ENCODE peak calls at places on chromosomes 1 and 21, in seven cellular contexts. N, I, L, P, J, S and D are unnamed samples.

GRCh38 chr1:169312084-169312954 is 55.3 kb downstream of the NME7 start:
- DNase-seq in N (peak; percentile 97), I (peak; percentile 40), L (peak; percentile 99), P (no peak), J (peak; percentile 90), S (peak; percentile 97), D (peak; percentile 56)

GRCh38 chr1:99674665-99675064 is 28.8 kb downstream of the PALMD start:
- DNase-seq in N (peak; percentile 55), I (no peak), L (no peak), P (no peak), J (no peak), S (peak; percentile 52), D (no peak)

GRCh38 chr1:36081926-36082485 is 1.9 kb upstream of the TEKT2 start:
- DNase-seq in N (no peak), I (no peak), L (no peak), P (no peak), J (no peak), S (no peak), D (no peak)

GRCh38 chr1:215845224-215845902 is 278.3 kb downstream of the KCTD3 start:
- DNase-seq in N (peak; percentile 92), I (no peak), L (peak; percentile 87), P (no peak), J (peak; percentile 16), S (peak; percentile 94), D (no peak)

GRCh38 chr1:77543822-77544448 is 138.5 kb downstream of the ZZZ3 start:
- DNase-seq in N (peak; percentile 42), I (no peak), L (no peak), P (no peak), J (no peak), S (peak; percentile 78), D (no peak)

GRCh38 chr1:70075751-70076150 is 129.6 kb downstream of the LRRC40 start:
- DNase-seq in N (no peak), I (no peak), L (peak; percentile 45), P (no peak), J (no peak), S (no peak), D (no peak)

GRCh38 chr1:30310966-30311742 is 412.2 kb downstream of the MATN1 start:
- DNase-seq in N (no peak), I (no peak), L (no peak), P (no peak), J (no peak), S (no peak), D (no peak)

GRCh38 chr1:63698001-63698838 is 75.6 kb upstream of the ROR1 start:
- DNase-seq in N (peak; percentile 64), I (no peak), L (no peak), P (no peak), J (no peak), S (no peak), D (no peak)

GRCh38 chr1:232327296-232327695 is 302.6 kb downstream of the SIPA1L2 start:
- DNase-seq in N (no peak), I (no peak), L (peak; percentile 23), P (no peak), J (no peak), S (no peak), D (no peak)

GRCh38 chr1:204250428-204251030 is 36.7 kb upstream of the GOLT1A start:
- DNase-seq in N (no peak), I (no peak), L (no peak), P (no peak), J (no peak), S (no peak), D (no peak)

GRCh38 chr1:112505878-112506277 is 2.9 kb upstream of the WNT2B start:
- DNase-seq in N (no peak), I (no peak), L (no peak), P (no peak), J (no peak), S (no peak), D (no peak)

GRCh38 chr1:7015022-7015421 is 229.8 kb downstream of the CAMTA1 start:
- DNase-seq in N (no peak), I (no peak), L (no peak), P (no peak), J (no peak), S (no peak), D (no peak)

GRCh38 chr1:116494351-116494692 is 76.5 kb downstream of the CD58 start:
- DNase-seq in N (no peak), I (no peak), L (peak; percentile 61), P (peak; percentile 55), J (no peak), S (no peak), D (no peak)

GRCh38 chr1:116496898-116497297 is 73.9 kb downstream of the CD58 start:
- DNase-seq in N (no peak), I (no peak), L (no peak), P (no peak), J (no peak), S (no peak), D (no peak)

GRCh38 chr1:116496380-116496779 is 74.4 kb downstream of the CD58 start:
- DNase-seq in N (peak; percentile 48), I (no peak), L (no peak), P (no peak), J (no peak), S (peak; percentile 24), D (no peak)

GRCh38 chr1:116494745-116495144 is 76.1 kb downstream of the CD58 start:
- DNase-seq in N (peak; percentile 45), I (no peak), L (peak; percentile 42), P (no peak), J (no peak), S (no peak), D (no peak)

GRCh38 chr1:116495534-116495933 is 75.3 kb downstream of the CD58 start:
- DNase-seq in N (peak; percentile 53), I (no peak), L (peak; percentile 29), P (no peak), J (no peak), S (no peak), D (no peak)
- H2AFZ ChIP-seq in N (peak overlapping the region; percentile 67), I (no peak overlapping the region), L (no peak overlapping the region), P (no peak overlapping the region), J (no peak overlapping the region), S (no peak overlapping the region), D (peak overlapping the region; percentile 23)

GRCh38 chr1:180530501-180530900 is 28.1 kb upstream of the ACBD6 start:
- DNase-seq in N (peak; percentile 80), I (no peak), L (peak; percentile 93), P (no peak), J (no peak), S (peak; percentile 72), D (peak; percentile 57)
- H2AFZ ChIP-seq in N (peak overlapping the region; percentile 45), I (no peak overlapping the region), L (peak overlapping the region; percentile 3), P (peak overlapping the region; percentile 91), J (no peak overlapping the region), S (peak overlapping the region; percentile 53), D (peak overlapping the region; percentile 81)

DNA sequence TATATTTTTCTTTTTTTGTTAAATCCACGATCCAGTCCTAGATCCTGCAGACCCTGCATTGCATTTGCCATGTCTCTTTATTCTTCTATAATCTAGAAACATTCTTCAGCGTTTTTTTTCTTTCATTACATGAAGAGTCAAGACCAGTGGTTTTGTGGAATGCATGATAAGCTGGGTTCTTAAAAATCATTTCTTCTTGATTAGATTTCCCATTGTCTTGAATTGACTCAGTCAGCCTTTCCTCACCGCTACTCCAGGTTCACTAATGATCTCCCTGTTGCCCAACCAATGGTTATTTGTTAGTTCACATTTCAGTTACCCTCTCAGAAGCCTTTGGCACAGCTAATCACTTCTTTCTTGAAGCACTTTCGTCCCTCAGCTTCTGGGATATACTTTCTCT is 25.2 kb downstream of the CHD1L start:
- DNase-seq in N (no peak), I (no peak), L (peak; percentile 54), P (no peak), J (no peak), S (no peak), D (no peak)
- H2AFZ ChIP-seq in N (no peak overlapping the region), I (no peak overlapping the region), L (no peak overlapping the region), P (no peak overlapping the region), J (no peak overlapping the region), S (no peak overlapping the region), D (no peak overlapping the region)

DNA sequence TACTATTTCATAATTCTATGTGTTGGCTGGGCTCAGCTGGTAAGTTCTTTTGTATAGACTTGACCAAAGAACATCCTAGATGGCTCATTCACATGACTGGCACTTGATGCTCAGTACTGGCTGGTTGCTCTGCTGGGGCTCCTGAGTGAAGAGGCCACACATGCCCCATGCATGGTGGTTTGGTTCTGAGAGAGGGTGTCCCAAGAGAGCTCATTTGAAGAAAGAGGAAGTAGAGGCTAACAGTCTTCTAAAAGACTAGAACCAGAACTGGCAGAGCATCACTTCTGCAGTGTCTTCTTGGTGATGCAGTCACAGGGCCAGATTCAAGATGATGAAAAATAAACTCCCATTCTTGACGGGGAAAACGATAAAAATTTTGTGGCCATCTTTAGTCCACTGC is 5.2 kb upstream of the BACH1 start:
- DNase-seq in N (no peak), I (peak; percentile 97), L (no peak), P (no peak), J (no peak), S (no peak), D (no peak)
- H2AFZ ChIP-seq in N (no peak overlapping the region), I (peak overlapping the region; percentile 6), L (no peak overlapping the region), P (no peak overlapping the region), J (no peak overlapping the region), S (no peak overlapping the region), D (no peak overlapping the region)

DNA sequence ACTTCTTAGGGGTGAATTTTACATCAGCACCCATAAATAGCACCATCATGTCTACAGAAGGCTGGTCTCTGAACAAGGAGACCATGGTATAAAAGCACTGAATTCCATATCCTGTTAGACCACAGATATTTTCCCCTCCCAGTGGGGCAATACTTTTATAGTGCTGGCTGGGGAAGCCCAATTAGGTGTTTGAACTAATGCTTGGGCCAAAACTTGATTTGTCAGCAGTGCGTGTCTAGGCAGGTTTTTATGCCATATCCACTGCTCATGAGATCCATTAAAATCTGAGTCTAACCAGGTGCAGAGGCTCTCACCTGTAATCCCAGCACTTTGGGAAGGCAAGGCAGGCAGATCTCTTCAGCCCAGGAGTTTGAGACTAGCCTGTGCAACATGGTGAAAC is 623.0 kb downstream of the NPHP4 start:
- DNase-seq in N (no peak), I (no peak), L (no peak), P (no peak), J (no peak), S (no peak), D (no peak)
- H2AFZ ChIP-seq in N (no peak overlapping the region), I (no peak overlapping the region), L (no peak overlapping the region), P (no peak overlapping the region), J (no peak overlapping the region), S (no peak overlapping the region), D (no peak overlapping the region)

GRCh38 chr1:53560572-53561487 is 101.6 kb downstream of the DMRTB1 start:
- DNase-seq in N (no peak), I (no peak), L (no peak), P (no peak), J (no peak), S (no peak), D (no peak)
- H2AFZ ChIP-seq in N (no peak overlapping the region), I (no peak overlapping the region), L (no peak overlapping the region), P (no peak overlapping the region), J (no peak overlapping the region), S (no peak overlapping the region), D (no peak overlapping the region)

DNA sequence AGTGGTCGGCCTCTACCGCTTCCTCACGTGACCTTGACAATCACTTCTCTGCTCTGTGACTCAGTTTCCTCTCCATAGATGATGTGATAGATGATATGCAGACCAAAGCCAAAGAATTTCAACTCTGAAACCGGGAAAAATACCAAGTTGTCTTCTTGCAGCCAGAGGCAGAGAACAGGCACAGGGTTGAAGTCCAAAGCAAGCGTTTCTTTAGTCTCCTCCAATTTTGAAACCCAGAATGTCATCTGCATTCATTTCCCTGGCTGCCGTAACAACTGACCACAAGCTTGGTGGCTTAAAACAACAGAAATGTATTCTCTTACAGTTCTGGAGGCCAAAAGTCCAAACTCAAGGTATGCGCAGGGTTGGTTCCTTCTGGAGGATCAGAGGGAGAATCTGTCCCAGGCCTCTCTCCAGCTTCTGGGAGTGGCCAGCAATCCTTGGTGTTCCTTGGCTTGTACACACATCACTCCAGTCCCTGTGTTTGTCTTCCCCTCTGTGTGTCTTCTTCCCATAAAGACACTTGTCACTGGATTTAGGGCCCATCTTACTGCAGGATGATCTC is 30.3 kb upstream of the H6PD start:
- DNase-seq in N (no peak), I (no peak), L (no peak), P (no peak), J (no peak), S (no peak), D (no peak)
- H2AFZ ChIP-seq in N (no peak overlapping the region), I (no peak overlapping the region), L (no peak overlapping the region), P (no peak overlapping the region), J (no peak overlapping the region), S (no peak overlapping the region), D (no peak overlapping the region)